ENCODE peak calls at places on chromosome 3, in four cellular contexts. R, I, B and M are unnamed samples.

GRCh38 chr3:46442591-46443530 is 21.8 kb downstream of the LTF start:
- DNase-seq in R (peak), I (no peak), B (peak), M (no peak)

GRCh38 chr3:59210260-59210659 is 160.4 kb upstream of the CFAP20DC start:
- DNase-seq in R (no peak), I (no peak), B (no peak), M (no peak)

GRCh38 chr3:20141841-20142240 is 44.2 kb downstream of the SGO1 start:
- DNase-seq in R (peak), I (no peak), B (no peak), M (peak)

GRCh38 chr3:175211481-175211880 is 352.3 kb downstream of the NAALADL2 start:
- DNase-seq in R (no peak), I (no peak), B (no peak), M (no peak)

GRCh38 chr3:101938262-101938847 is 89.0 kb downstream of the NFKBIZ start:
- DNase-seq in R (no peak), I (peak), B (no peak), M (no peak)

GRCh38 chr3:112463250-112463649 is 36.0 kb downstream of the BTLA start:
- DNase-seq in R (no peak), I (no peak), B (no peak), M (no peak)

GRCh38 chr3:15206662-15207576 is 873 bp downstream of the CAPN7 start:
- DNase-seq in R (peak), I (peak), B (peak), M (no peak)

GRCh38 chr3:42660898-42661297 is 7.4 kb downstream of the ZBTB47 start:
- DNase-seq in R (no peak), I (peak), B (peak), M (no peak)

GRCh38 chr3:52190294-52190841 is 7.6 kb upstream of the ALAS1 start:
- DNase-seq in R (no peak), I (peak), B (no peak), M (no peak)

GRCh38 chr3:128484404-128485282 is 8.4 kb downstream of the GATA2 start:
- DNase-seq in R (peak), I (peak), B (no peak), M (peak)

GRCh38 chr3:39052613-39053012 is 797 bp downstream of the WDR48 start:
- DNase-seq in R (peak), I (peak), B (no peak), M (no peak)

GRCh38 chr3:170717410-170718402 is 131.8 kb upstream of the SLC7A14 start:
- DNase-seq in R (no peak), I (peak), B (no peak), M (no peak)

GRCh38 chr3:97979610-97980009 is 7.4 kb upstream of the RIOX2 start:
- DNase-seq in R (peak), I (no peak), B (peak), M (peak)

GRCh38 chr3:16334909-16335308 is 69.9 kb downstream of the OXNAD1 start:
- DNase-seq in R (no peak), I (no peak), B (no peak), M (no peak)

GRCh38 chr3:122356402-122356801 is 26.6 kb downstream of the MIX23 start:
- DNase-seq in R (peak), I (peak), B (peak), M (peak)

GRCh38 chr3:160622263-160623045 is 54.5 kb upstream of the ARL14 start:
- DNase-seq in R (no peak), I (no peak), B (no peak), M (no peak)

GRCh38 chr3:39141211-39141995 is 12.0 kb downstream of the CSRNP1 start:
- DNase-seq in R (peak), I (peak), B (no peak), M (no peak)

GRCh38 chr3:98010194-98010882 is 24.8 kb downstream of the GABRR3 start:
- DNase-seq in R (no peak), I (peak), B (peak), M (no peak)

GRCh38 chr3:107683447-107683846 is 160.7 kb downstream of the BBX start:
- DNase-seq in R (no peak), I (no peak), B (no peak), M (no peak)

GRCh38 chr3:44058022-44058867 is 183.4 kb upstream of the TOPAZ1 start:
- DNase-seq in R (no peak), I (no peak), B (no peak), M (no peak)

GRCh38 chr3:28243424-28244106 is 2.1 kb downstream of the CMC1 start:
- DNase-seq in R (no peak), I (peak), B (no peak), M (no peak)

GRCh38 chr3:113498221-113499005 is 16.5 kb downstream of the SPICE1 start:
- DNase-seq in R (no peak), I (no peak), B (no peak), M (no peak)

GRCh38 chr3:45545476-45545875 is 49.1 kb upstream of the LIMD1 start:
- DNase-seq in R (no peak), I (peak), B (peak), M (no peak)

GRCh38 chr3:9180764-9181117 is 68.7 kb downstream of the SRGAP3 start:
- DNase-seq in R (no peak), I (no peak), B (no peak), M (no peak)

GRCh38 chr3:159280326-159280725 is 478.5 kb downstream of the MFSD1 start:
- DNase-seq in R (no peak), I (no peak), B (no peak), M (no peak)

GRCh38 chr3:81218023-81218422 is 543.4 kb downstream of the GBE1 start:
- DNase-seq in R (peak), I (no peak), B (peak), M (peak)

GRCh38 chr3:8990266-8991215 is 27.3 kb upstream of the RAD18 start:
- DNase-seq in R (no peak), I (no peak), B (no peak), M (no peak)

GRCh38 chr3:5021571-5022092 is 42.4 kb downstream of the BHLHE40 start:
- DNase-seq in R (no peak), I (peak), B (peak), M (no peak)

GRCh38 chr3:195312714-195313113 is 41.8 kb upstream of the XXYLT1 start:
- DNase-seq in R (no peak), I (no peak), B (no peak), M (no peak)

GRCh38 chr3:119643528-119643927 is 16.9 kb downstream of the POPDC2 start:
- DNase-seq in R (no peak), I (no peak), B (no peak), M (no peak)

GRCh38 chr3:4835616-4836043 is 143.6 kb upstream of the BHLHE40 start:
- DNase-seq in R (no peak), I (no peak), B (no peak), M (no peak)

DNA sequence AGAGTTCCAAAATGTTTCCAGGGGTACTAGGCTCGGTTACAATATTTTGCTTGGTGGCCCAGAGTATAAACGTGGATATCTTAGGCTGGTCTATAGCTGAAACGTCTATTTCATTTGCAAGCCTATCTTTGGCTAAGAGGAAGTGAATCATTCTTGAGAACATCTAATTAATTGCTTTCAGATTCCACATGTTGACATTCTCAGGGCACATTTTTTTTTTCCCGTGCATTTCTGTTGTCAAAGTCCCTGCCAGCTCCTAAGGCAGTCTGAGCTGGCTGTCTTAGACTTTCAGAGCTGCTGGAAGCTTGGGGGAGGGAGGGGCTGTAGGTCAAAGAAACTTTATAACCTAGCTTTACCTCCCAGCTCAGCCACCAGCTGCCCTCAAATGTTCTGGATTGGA is 23.2 kb upstream of the LAMP3 start:
- DNase-seq in R (no peak), I (no peak), B (no peak), M (no peak)
- TF ChIP-seq FOXJ3 in R (no peak), I (no peak), B (no peak), M (no peak)

GRCh38 chr3:187736418-187736871 is 8.8 kb downstream of the BCL6 start:
- DNase-seq in R (no peak), I (peak), B (no peak), M (no peak)
- TF ChIP-seq FOXJ3 in R (no peak), I (no peak), B (no peak), M (no peak)

DNA sequence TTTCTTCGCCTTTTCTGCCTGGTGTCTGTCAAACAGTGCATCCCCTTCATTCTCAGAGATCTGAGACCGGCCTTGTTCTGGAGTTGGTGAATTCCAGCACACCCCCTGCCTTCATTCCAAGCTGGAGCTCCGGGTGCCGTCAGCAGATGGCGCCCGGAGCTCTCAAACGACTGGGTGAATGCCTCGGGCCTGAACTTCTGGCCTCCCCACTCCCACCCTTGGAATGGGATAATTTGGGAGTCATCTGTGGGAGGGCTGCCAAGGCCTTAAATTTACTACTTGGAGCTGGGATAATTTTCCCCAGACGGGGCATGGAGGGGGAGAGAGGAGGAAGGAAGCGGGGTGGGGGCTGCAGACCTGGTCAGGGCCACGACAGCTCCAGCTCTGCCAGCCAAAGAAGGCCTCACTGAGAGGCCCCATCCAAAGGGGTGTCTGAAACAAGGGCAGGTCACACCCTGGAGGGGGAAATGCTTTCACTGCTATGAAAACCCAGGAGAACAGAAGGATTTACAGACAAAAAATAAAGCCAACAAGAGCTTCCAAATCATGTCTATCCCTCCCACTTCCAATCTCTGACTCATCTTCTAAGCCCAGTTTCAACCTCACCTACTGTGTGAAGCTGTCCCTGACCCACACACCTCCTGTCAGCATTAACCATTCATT is 187.9 kb downstream of the OPA1 start:
- DNase-seq in R (peak), I (peak), B (peak), M (peak)
- TF ChIP-seq FOXJ3 in R (no peak), I (no peak), B (no peak), M (no peak)

GRCh38 chr3:13079051-13079450 is 5.8 kb upstream of the IQSEC1 start:
- DNase-seq in R (no peak), I (no peak), B (no peak), M (no peak)

GRCh38 chr3:13078158-13078905 is 5.1 kb upstream of the IQSEC1 start:
- DNase-seq in R (peak), I (no peak), B (no peak), M (no peak)

GRCh38 chr3:13079510-13079909 is 6.3 kb upstream of the IQSEC1 start:
- DNase-seq in R (no peak), I (no peak), B (no peak), M (no peak)

GRCh38 chr3:13076255-13076654 is 3.0 kb upstream of the IQSEC1 start:
- DNase-seq in R (no peak), I (no peak), B (no peak), M (no peak)

GRCh38 chr3:13077431-13078157 is 4.4 kb upstream of the IQSEC1 start:
- DNase-seq in R (peak), I (no peak), B (no peak), M (no peak)
- TF ChIP-seq FOXJ3 in R (no peak), I (no peak), B (no peak), M (no peak)

DNA sequence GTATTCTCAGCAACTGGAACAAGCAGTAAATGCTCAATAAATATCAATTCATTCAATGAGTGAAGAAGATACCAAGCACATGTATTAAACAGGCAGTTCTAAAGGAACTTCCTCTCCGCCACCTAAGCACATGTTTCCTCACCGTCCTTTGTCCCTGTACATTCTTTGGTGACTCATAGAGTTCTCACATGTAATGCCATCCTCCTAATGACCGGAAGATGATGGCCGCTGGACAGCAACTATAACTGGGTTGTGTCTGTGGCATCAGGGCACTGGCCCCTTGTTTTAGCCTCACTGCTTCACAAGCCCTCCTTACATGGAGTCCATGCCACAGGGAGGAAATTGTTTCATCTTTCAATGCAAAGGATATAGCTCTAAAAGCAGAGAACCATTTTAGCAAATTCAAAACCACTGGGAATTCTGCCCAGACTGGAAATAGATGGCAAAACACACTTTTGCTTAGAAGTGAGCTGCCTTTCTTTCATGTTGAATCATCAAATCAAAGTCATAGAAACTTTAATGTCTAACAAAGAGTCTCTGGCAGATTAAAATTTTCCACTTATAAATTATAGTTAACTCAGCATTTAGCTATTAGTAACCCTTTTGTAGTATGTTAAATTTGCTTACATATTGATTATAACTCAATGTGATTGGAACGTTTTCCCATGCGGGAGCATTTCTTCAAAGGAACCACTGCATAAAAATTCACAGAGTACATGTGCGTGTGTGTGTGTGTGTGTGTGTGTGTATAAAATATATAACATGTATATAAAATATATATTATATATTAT is 74.1 kb downstream of the GAP43 start:
- DNase-seq in R (no peak), I (no peak), B (no peak), M (no peak)
- TF ChIP-seq FOXJ3 in R (no peak), I (no peak), B (no peak), M (no peak)

DNA sequence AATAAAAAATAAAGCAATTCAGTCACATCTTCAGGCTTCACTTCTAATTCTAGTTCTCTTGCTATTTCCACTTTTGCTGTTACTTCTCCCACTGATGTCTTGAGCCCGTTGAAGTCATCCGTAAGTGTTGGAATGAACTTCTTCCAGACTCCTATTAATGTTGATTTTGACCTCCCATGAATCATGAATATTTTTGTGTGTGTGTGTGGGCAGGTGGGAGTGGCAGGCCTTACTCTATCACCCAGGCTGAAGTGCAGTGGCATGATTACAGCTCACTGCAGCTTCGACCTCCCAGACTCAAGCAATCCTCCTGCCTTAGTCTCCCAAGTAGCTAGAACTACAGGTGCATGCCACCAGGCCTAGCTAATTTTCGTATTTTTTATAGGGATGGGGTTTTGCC is 10.7 kb downstream of the USP4 start:
- DNase-seq in R (no peak), I (no peak), B (no peak), M (no peak)
- TF ChIP-seq FOXJ3 in R (no peak), I (no peak), B (no peak), M (no peak)

GRCh38 chr3:53820756-53821580 is 25.3 kb downstream of the CHDH start:
- DNase-seq in R (no peak), I (no peak), B (no peak), M (no peak)
- TF ChIP-seq FOXJ3 in R (no peak), I (no peak), B (no peak), M (no peak)

GRCh38 chr3:168338176-168338575 is 242.5 kb upstream of the GOLIM4 start:
- DNase-seq in R (no peak), I (no peak), B (no peak), M (no peak)
- TF ChIP-seq FOXJ3 in R (no peak), I (no peak), B (no peak), M (no peak)